ENCODE peak calls at places on chromosomes 5 and 9, in nine cellular contexts. B is breast epithelium, G is stomach, A is endothelial cell of umbilical vein, D is transverse colon, P is IMR-90, W is uterus, L is HCT116, X is body of pancreas. Y is an unnamed sample.

GRCh38 chr9:88544245-88544644 is 9.3 kb downstream of the NXNL2 start:
- DNase-seq in B (no peak), G (peak; percentile 29), A (peak; percentile 5), D (no peak), P (no peak), W (no peak), L (no peak), X (no peak), Y (no peak)

GRCh38 chr9:70902171-70902570 is 219.2 kb downstream of the TRPM3 start:
- DNase-seq in B (no peak), G (no peak), A (peak; percentile 55), D (no peak), P (peak; percentile 18), W (no peak), L (no peak), X (no peak), Y (no peak)

GRCh38 chr9:127018935-127019334 is 103.5 kb downstream of the ANGPTL2 start:
- DNase-seq in B (no peak), G (no peak), A (no peak), D (no peak), P (peak; percentile 49), W (no peak), L (no peak), X (no peak), Y (no peak)

GRCh38 chr5:125348221-125348692 is 601.8 kb upstream of the ZNF608 start:
- DNase-seq in B (no peak), G (no peak), A (no peak), D (no peak), P (no peak), W (no peak), L (no peak), X (no peak), Y (no peak)

GRCh38 chr9:126861707-126862460 is 1.4 kb downstream of the ZBTB34 start:
- DNase-seq in B (no peak), G (no peak), A (peak; percentile 35), D (peak; percentile 24), P (peak; percentile 32), W (no peak), L (no peak), X (no peak), Y (no peak)

GRCh38 chr5:98517559-98517958 is 255.9 kb upstream of the RGMB start:
- DNase-seq in B (no peak), G (no peak), A (no peak), D (no peak), P (no peak), W (no peak), L (no peak), X (no peak), Y (no peak)

GRCh38 chr9:75709698-75710097 is 180.8 kb upstream of the PCSK5 start:
- DNase-seq in B (no peak), G (no peak), A (no peak), D (no peak), P (no peak), W (no peak), L (no peak), X (no peak), Y (no peak)

GRCh38 chr9:13279284-13280162 is at the start of gene MPDZ:
- DNase-seq in B (peak; percentile 57), G (peak; percentile 57), A (peak; percentile 81), D (peak; percentile 37), P (peak; percentile 66), W (peak; percentile 71), L (no peak), X (peak; percentile 66), Y (peak; percentile 47)

GRCh38 chr5:7209583-7210139 is 186.3 kb upstream of the ADCY2 start:
- DNase-seq in B (no peak), G (no peak), A (no peak), D (peak; percentile 10), P (no peak), W (no peak), L (no peak), X (no peak), Y (no peak)

GRCh38 chr5:129046151-129046550 is 48.4 kb upstream of the ISOC1 start:
- DNase-seq in B (no peak), G (no peak), A (no peak), D (no peak), P (peak; percentile 4), W (no peak), L (no peak), X (no peak), Y (no peak)

GRCh38 chr5:132103380-132103951 is 29.9 kb downstream of the CSF2 start:
- DNase-seq in B (no peak), G (peak; percentile 46), A (peak; percentile 95), D (peak; percentile 57), P (peak; percentile 96), W (peak; percentile 36), L (peak; percentile 86), X (peak; percentile 79), Y (no peak)
- TF ChIP-seq POLR2A in B (no peak), G (no peak), A (no peak), D (no peak), P (peak; percentile 30), W (no peak), L (no peak), X (no peak), Y (no peak)

DNA sequence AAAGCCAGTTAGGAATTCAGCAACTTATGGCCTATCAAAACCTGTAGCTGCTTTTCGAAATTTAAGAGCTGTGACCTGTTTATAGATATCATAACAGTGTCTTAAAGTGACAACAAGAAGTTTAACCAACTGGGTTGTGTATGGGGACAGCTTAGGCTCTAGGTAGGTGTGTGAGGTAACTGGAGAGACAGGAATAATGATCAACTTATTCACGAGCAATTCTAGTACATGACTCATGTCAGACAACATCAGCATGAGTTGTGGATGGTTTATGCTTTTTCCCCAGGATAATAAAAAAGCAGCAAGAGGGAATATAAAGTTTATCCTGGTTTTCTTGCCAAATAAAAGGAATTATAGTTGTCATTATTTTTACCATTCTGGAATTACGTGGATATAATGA is 88.6 kb downstream of the GDNF start:
- DNase-seq in B (no peak), G (no peak), A (no peak), D (no peak), P (peak; percentile 48), W (no peak), L (no peak), X (no peak), Y (no peak)
- H3K4me3 ChIP-seq in B (no peak overlapping the region), G (no peak overlapping the region), A (no peak overlapping the region), D (no peak overlapping the region), P (no peak overlapping the region), W (no peak overlapping the region), L (no peak overlapping the region), X (no peak overlapping the region), Y (no peak overlapping the region)

GRCh38 chr9:130860458-130861316 is 25.6 kb downstream of the ABL1 start:
- DNase-seq in B (no peak), G (peak; percentile 65), A (peak; percentile 70), D (peak; percentile 69), P (peak; percentile 99), W (peak; percentile 83), L (peak; percentile 26), X (peak; percentile 39), Y (no peak)
- H3K36me3 ChIP-seq in B (no peaks in the 10 kb centered on the region), G (peaks cover 35% of the 10 kb centered on the region), A (peaks cover 18% of the 10 kb centered on the region), D (peaks cover 10% of the 10 kb centered on the region), P (peaks cover 55% of the 10 kb centered on the region), W (no peaks in the 10 kb centered on the region), L (peaks cover 3% of the 10 kb centered on the region), X (peaks cover 2% of the 10 kb centered on the region), Y (no peaks in the 10 kb centered on the region)

GRCh38 chr9:130711469-130711868 is 17.9 kb downstream of the EXOSC2 start:
- DNase-seq in B (no peak), G (no peak), A (no peak), D (no peak), P (no peak), W (no peak), L (no peak), X (no peak), Y (no peak)

GRCh38 chr9:130713286-130713975 is 19.9 kb downstream of the EXOSC2 start:
- DNase-seq in B (no peak), G (no peak), A (peak; percentile 54), D (peak; percentile 29), P (peak; percentile 34), W (no peak), L (no peak), X (no peak), Y (no peak)

GRCh38 chr9:130714586-130715110 is 21.1 kb downstream of the EXOSC2 start:
- DNase-seq in B (no peak), G (no peak), A (peak; percentile 45), D (no peak), P (peak; percentile 41), W (no peak), L (no peak), X (no peak), Y (no peak)

GRCh38 chr9:130710822-130711352 is 17.3 kb downstream of the EXOSC2 start:
- DNase-seq in B (no peak), G (no peak), A (no peak), D (no peak), P (no peak), W (no peak), L (no peak), X (no peak), Y (no peak)

DNA sequence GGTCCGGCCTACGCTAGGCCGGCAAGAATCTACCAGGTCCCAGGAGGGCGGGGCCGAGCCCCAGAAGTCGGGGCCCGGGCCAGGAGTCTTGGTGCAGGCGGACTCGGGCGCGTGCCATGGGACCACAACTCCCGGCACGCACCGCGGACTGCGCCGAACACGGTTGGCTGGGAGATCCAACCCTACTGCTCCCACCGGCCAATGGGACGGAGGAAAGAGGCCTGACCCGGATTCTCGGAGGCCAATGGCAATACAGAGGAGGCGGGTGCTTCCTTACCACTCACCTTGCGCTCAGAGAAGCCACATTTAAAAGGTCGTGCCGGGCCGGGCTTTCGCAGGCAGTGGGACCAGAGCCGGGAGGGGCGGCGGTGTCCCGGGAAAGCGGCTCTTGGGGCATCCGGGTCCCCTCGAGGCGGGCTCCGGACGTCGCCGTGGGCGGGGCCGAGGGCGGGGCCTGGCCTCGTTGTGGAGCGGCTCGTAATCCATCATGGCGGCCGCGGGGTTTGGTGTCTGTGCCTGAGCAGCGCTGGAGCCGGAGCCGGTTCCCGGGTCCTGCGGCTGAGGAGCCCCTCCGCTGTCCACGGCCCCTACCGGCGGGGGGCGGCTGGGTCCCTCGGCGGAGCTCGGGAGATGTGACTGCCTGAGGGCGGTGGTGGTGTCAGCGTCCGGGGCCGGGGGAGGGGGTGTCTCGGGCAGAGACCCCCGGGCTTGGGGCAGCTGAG is 19.1 kb downstream of the EXOSC2 start:
- DNase-seq in B (peak; percentile 98), G (peak; percentile 99), A (peak; percentile 98), D (peak; percentile 98), P (peak; percentile 98), W (peak; percentile 99), L (peak; percentile 96), X (peak; percentile 98), Y (peak; percentile 99)
- TF ChIP-seq POLR2A in B (no peak), G (no peak), A (peak; percentile 85), D (peak; percentile 85), P (peak; percentile 98), W (peak; percentile 66), L (no peak), X (peak; percentile 71), Y (peak; percentile 80)

Y was measured in prostate gland.